ENCODE peak calls at places on chromosomes 6 and 20, in nine cellular contexts. One of them, this sample, is unnamed.

GRCh38 chr6:106377061-106377540 is 16.6 kb downstream of the CRYBG1 start:
- DNase-seq in PC-9: no peak
- DNase-seq in fibroblast of the aortic adventitia: peak
- DNase-seq in thoracic aorta: no peak
- DNase-seq in AG04449: peak
- DNase-seq in psoas muscle: no peak
- DNase-seq in OCI-LY7: no peak
- DNase-seq in cardiac muscle cell: no peak
- DNase-seq in fibroblast of mammary gland: peak
- DNase-seq in this sample: peak

GRCh38 chr20:32585519-32586127 is 490 bp upstream of the NOL4L start:
- DNase-seq in psoas muscle: no peak
- DNase-seq in OCI-LY7: no peak
- DNase-seq in fibroblast of the aortic adventitia: no peak
- DNase-seq in fibroblast of mammary gland: no peak
- DNase-seq in AG04449: no peak
- DNase-seq in thoracic aorta: no peak
- DNase-seq in cardiac muscle cell: no peak
- DNase-seq in PC-9: no peak
- DNase-seq in this sample: no peak

GRCh38 chr20:44071526-44072111 is 115.4 kb downstream of the JPH2 start:
- DNase-seq in psoas muscle: no peak
- DNase-seq in PC-9: no peak
- DNase-seq in OCI-LY7: no peak
- DNase-seq in cardiac muscle cell: no peak
- DNase-seq in fibroblast of the aortic adventitia: no peak
- DNase-seq in thoracic aorta: no peak
- DNase-seq in fibroblast of mammary gland: no peak
- DNase-seq in AG04449: no peak
- DNase-seq in this sample: no peak

GRCh38 chr6:23003671-23004598 is 434.6 kb downstream of the HDGFL1 start:
- DNase-seq in fibroblast of the aortic adventitia: peak
- DNase-seq in psoas muscle: no peak
- DNase-seq in fibroblast of mammary gland: peak
- DNase-seq in cardiac muscle cell: peak
- DNase-seq in OCI-LY7: no peak
- DNase-seq in thoracic aorta: peak
- DNase-seq in PC-9: no peak
- DNase-seq in AG04449: peak
- DNase-seq in this sample: no peak

GRCh38 chr6:154249499-154250298 is 106.9 kb downstream of the IPCEF1 start:
- DNase-seq in thoracic aorta: no peak
- DNase-seq in fibroblast of mammary gland: no peak
- DNase-seq in AG04449: no peak
- DNase-seq in cardiac muscle cell: no peak
- DNase-seq in PC-9: no peak
- DNase-seq in fibroblast of the aortic adventitia: no peak
- DNase-seq in OCI-LY7: peak
- DNase-seq in psoas muscle: no peak
- DNase-seq in this sample: no peak

GRCh38 chr6:170050591-170051041 is 240.3 kb downstream of the DLL1 start:
- DNase-seq in thoracic aorta: no peak
- DNase-seq in AG04449: no peak
- DNase-seq in fibroblast of the aortic adventitia: no peak
- DNase-seq in cardiac muscle cell: no peak
- DNase-seq in psoas muscle: no peak
- DNase-seq in OCI-LY7: no peak
- DNase-seq in fibroblast of mammary gland: no peak
- DNase-seq in PC-9: no peak
- DNase-seq in this sample: no peak

GRCh38 chr6:42915737-42916136 is at the start of gene PTCRA:
- DNase-seq in cardiac muscle cell: no peak
- DNase-seq in PC-9: no peak
- DNase-seq in psoas muscle: no peak
- DNase-seq in AG04449: no peak
- DNase-seq in thoracic aorta: no peak
- DNase-seq in fibroblast of mammary gland: no peak
- DNase-seq in fibroblast of the aortic adventitia: no peak
- DNase-seq in OCI-LY7: peak
- DNase-seq in this sample: no peak

GRCh38 chr20:57429579-57430202 is 38.5 kb downstream of the RBM38 start:
- DNase-seq in AG04449: no peak
- DNase-seq in psoas muscle: no peak
- DNase-seq in OCI-LY7: no peak
- DNase-seq in PC-9: no peak
- DNase-seq in cardiac muscle cell: no peak
- DNase-seq in thoracic aorta: no peak
- DNase-seq in fibroblast of the aortic adventitia: peak
- DNase-seq in fibroblast of mammary gland: peak
- DNase-seq in this sample: no peak

GRCh38 chr20:45467861-45468260 is 1.7 kb upstream of the WFDC2 start:
- DNase-seq in fibroblast of the aortic adventitia: no peak
- DNase-seq in thoracic aorta: no peak
- DNase-seq in psoas muscle: no peak
- DNase-seq in fibroblast of mammary gland: no peak
- DNase-seq in cardiac muscle cell: no peak
- DNase-seq in AG04449: no peak
- DNase-seq in OCI-LY7: no peak
- DNase-seq in PC-9: peak
- DNase-seq in this sample: no peak

GRCh38 chr20:33686008-33686983 is at the start of gene E2F1:
- DNase-seq in OCI-LY7: peak
- DNase-seq in cardiac muscle cell: peak
- DNase-seq in thoracic aorta: peak
- DNase-seq in PC-9: peak
- DNase-seq in fibroblast of the aortic adventitia: peak
- DNase-seq in AG04449: no peak
- DNase-seq in psoas muscle: peak
- DNase-seq in fibroblast of mammary gland: peak
- DNase-seq in this sample: peak

GRCh38 chr6:11710221-11710836 is 68.3 kb downstream of the ADTRP start:
- DNase-seq in AG04449: no peak
- DNase-seq in cardiac muscle cell: no peak
- DNase-seq in fibroblast of the aortic adventitia: no peak
- DNase-seq in fibroblast of mammary gland: no peak
- DNase-seq in psoas muscle: no peak
- DNase-seq in PC-9: no peak
- DNase-seq in OCI-LY7: no peak
- DNase-seq in thoracic aorta: no peak
- DNase-seq in this sample: peak

GRCh38 chr6:10763006-10763405 is 15.4 kb downstream of the TMEM14B start:
- DNase-seq in fibroblast of mammary gland: peak
- DNase-seq in cardiac muscle cell: peak
- DNase-seq in PC-9: no peak
- DNase-seq in AG04449: no peak
- DNase-seq in thoracic aorta: no peak
- DNase-seq in psoas muscle: peak
- DNase-seq in fibroblast of the aortic adventitia: peak
- DNase-seq in OCI-LY7: no peak
- DNase-seq in this sample: no peak

GRCh38 chr20:36861875-36862801 is 13.8 kb upstream of the TLDC2 start:
- DNase-seq in psoas muscle: peak
- DNase-seq in AG04449: no peak
- DNase-seq in OCI-LY7: no peak
- DNase-seq in cardiac muscle cell: peak
- DNase-seq in thoracic aorta: peak
- DNase-seq in fibroblast of mammary gland: peak
- DNase-seq in fibroblast of the aortic adventitia: peak
- DNase-seq in PC-9: peak
- DNase-seq in this sample: no peak

GRCh38 chr6:30747300-30747687 is 2.9 kb upstream of the IER3 start:
- DNase-seq in fibroblast of mammary gland: no peak
- DNase-seq in cardiac muscle cell: no peak
- DNase-seq in thoracic aorta: no peak
- DNase-seq in fibroblast of the aortic adventitia: no peak
- DNase-seq in PC-9: no peak
- DNase-seq in OCI-LY7: no peak
- DNase-seq in AG04449: no peak
- DNase-seq in psoas muscle: no peak
- DNase-seq in this sample: no peak

GRCh38 chr6:21935561-21936028 is 342.0 kb downstream of the SOX4 start:
- DNase-seq in AG04449: no peak
- DNase-seq in cardiac muscle cell: peak
- DNase-seq in OCI-LY7: peak
- DNase-seq in thoracic aorta: no peak
- DNase-seq in psoas muscle: no peak
- DNase-seq in PC-9: no peak
- DNase-seq in fibroblast of the aortic adventitia: peak
- DNase-seq in fibroblast of mammary gland: peak
- DNase-seq in this sample: no peak

GRCh38 chr6:30154709-30155521 is 6.1 kb downstream of the TRIM10 start:
- DNase-seq in fibroblast of the aortic adventitia: peak
- DNase-seq in OCI-LY7: no peak
- DNase-seq in fibroblast of mammary gland: peak
- DNase-seq in PC-9: peak
- DNase-seq in AG04449: peak
- DNase-seq in psoas muscle: no peak
- DNase-seq in thoracic aorta: no peak
- DNase-seq in cardiac muscle cell: peak
- DNase-seq in this sample: no peak

GRCh38 chr20:708956-709355 is 33.4 kb upstream of the SCRT2 start:
- DNase-seq in OCI-LY7: no peak
- DNase-seq in PC-9: no peak
- DNase-seq in cardiac muscle cell: no peak
- DNase-seq in thoracic aorta: no peak
- DNase-seq in AG04449: no peak
- DNase-seq in fibroblast of the aortic adventitia: no peak
- DNase-seq in psoas muscle: no peak
- DNase-seq in fibroblast of mammary gland: no peak
- DNase-seq in this sample: no peak

GRCh38 chr20:711526-711925 is 35.9 kb upstream of the SCRT2 start:
- DNase-seq in thoracic aorta: no peak
- DNase-seq in OCI-LY7: no peak
- DNase-seq in PC-9: no peak
- DNase-seq in fibroblast of the aortic adventitia: no peak
- DNase-seq in psoas muscle: no peak
- DNase-seq in fibroblast of mammary gland: no peak
- DNase-seq in cardiac muscle cell: no peak
- DNase-seq in AG04449: no peak
- DNase-seq in this sample: no peak

GRCh38 chr20:709421-709820 is 33.8 kb upstream of the SCRT2 start:
- DNase-seq in thoracic aorta: no peak
- DNase-seq in psoas muscle: peak
- DNase-seq in OCI-LY7: no peak
- DNase-seq in fibroblast of mammary gland: peak
- DNase-seq in PC-9: peak
- DNase-seq in AG04449: no peak
- DNase-seq in fibroblast of the aortic adventitia: no peak
- DNase-seq in cardiac muscle cell: peak
- DNase-seq in this sample: no peak

GRCh38 chr20:710762-711120 is 35.1 kb upstream of the SCRT2 start:
- DNase-seq in AG04449: no peak
- DNase-seq in fibroblast of the aortic adventitia: no peak
- DNase-seq in fibroblast of mammary gland: no peak
- DNase-seq in PC-9: peak
- DNase-seq in cardiac muscle cell: no peak
- DNase-seq in psoas muscle: no peak
- DNase-seq in thoracic aorta: no peak
- DNase-seq in OCI-LY7: no peak
- DNase-seq in this sample: no peak

GRCh38 chr20:709864-710761 is 34.5 kb upstream of the SCRT2 start:
- DNase-seq in PC-9: no peak
- DNase-seq in AG04449: no peak
- DNase-seq in psoas muscle: no peak
- DNase-seq in cardiac muscle cell: no peak
- DNase-seq in thoracic aorta: no peak
- DNase-seq in OCI-LY7: no peak
- DNase-seq in fibroblast of mammary gland: no peak
- DNase-seq in fibroblast of the aortic adventitia: no peak
- DNase-seq in this sample: no peak
- H3K4me3 ChIP-seq in PC-9: no peak
- H3K4me3 ChIP-seq in AG04449: no peak
- H3K4me3 ChIP-seq in psoas muscle: peak
- H3K4me3 ChIP-seq in cardiac muscle cell: peak
- H3K4me3 ChIP-seq in thoracic aorta: no peak
- H3K4me3 ChIP-seq in OCI-LY7: no peak
- H3K4me3 ChIP-seq in fibroblast of mammary gland: no peak
- H3K4me3 ChIP-seq in fibroblast of the aortic adventitia: no peak
- H3K4me3 ChIP-seq in this sample: no peak

DNA sequence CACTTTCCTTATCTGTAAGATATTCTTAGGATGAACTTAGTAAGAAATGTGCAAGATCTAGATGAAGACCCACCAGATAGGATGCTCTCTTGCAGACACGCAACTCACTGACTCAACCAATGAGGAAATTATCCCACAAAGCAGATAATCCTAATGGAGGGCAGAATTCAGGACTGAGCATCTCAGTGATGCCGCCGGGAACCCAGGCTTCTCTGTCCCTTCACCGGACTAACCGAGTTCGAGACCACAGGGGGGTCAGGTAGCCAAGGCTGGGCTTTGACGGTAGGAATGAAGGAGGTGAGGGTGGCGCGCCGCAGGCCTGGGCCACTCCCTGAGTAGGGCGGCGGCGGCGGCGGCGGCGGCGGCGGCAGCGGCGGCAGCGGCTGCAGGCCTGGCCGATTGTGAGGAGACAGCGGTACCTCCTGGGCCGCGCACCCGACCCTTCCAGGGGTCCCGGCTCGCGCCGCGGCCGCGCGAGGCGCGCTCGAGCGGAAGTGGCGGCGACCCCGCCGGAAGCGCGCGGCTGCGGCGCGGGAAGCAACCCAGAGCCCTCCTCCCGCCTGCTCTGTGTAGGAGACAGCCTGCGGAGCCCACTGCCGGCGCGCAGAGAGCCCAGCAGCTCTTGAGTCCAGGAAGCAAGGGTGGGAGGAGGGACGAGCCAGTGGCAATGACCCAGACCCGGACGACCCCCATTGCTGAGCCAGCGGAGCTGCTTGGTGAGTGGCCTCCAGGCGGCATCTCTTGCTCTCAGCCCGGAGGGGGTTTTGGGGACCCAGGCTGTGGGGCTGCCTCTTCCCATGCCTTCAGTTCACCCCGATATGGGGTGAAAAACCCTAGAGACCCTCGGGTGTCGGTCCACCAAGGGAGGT is at the start of gene KHDC1:
- DNase-seq in AG04449: peak
- DNase-seq in cardiac muscle cell: peak
- DNase-seq in thoracic aorta: no peak
- DNase-seq in PC-9: no peak
- DNase-seq in OCI-LY7: peak
- DNase-seq in fibroblast of the aortic adventitia: peak
- DNase-seq in psoas muscle: peak
- DNase-seq in fibroblast of mammary gland: peak
- DNase-seq in this sample: no peak
- TF ChIP-seq CTCF in AG04449: no peak
- TF ChIP-seq CTCF in cardiac muscle cell: peak
- TF ChIP-seq CTCF in thoracic aorta: no peak
- TF ChIP-seq CTCF in PC-9: no peak
- TF ChIP-seq CTCF in OCI-LY7: peak
- TF ChIP-seq CTCF in fibroblast of the aortic adventitia: peak
- TF ChIP-seq CTCF in psoas muscle: no peak
- TF ChIP-seq CTCF in fibroblast of mammary gland: no peak
- TF ChIP-seq CTCF in this sample: peak

GRCh38 chr6:24919404-24919892 is 16.3 kb downstream of the RIPOR2 start:
- DNase-seq in psoas muscle: no peak
- DNase-seq in OCI-LY7: peak
- DNase-seq in AG04449: no peak
- DNase-seq in fibroblast of mammary gland: no peak
- DNase-seq in PC-9: no peak
- DNase-seq in cardiac muscle cell: no peak
- DNase-seq in thoracic aorta: no peak
- DNase-seq in fibroblast of the aortic adventitia: no peak
- DNase-seq in this sample: no peak
- H3K4me3 ChIP-seq in psoas muscle: peak
- H3K4me3 ChIP-seq in OCI-LY7: peak
- H3K4me3 ChIP-seq in AG04449: no peak
- H3K4me3 ChIP-seq in fibroblast of mammary gland: no peak
- H3K4me3 ChIP-seq in PC-9: no peak
- H3K4me3 ChIP-seq in cardiac muscle cell: no peak
- H3K4me3 ChIP-seq in thoracic aorta: no peak
- H3K4me3 ChIP-seq in fibroblast of the aortic adventitia: no peak
- H3K4me3 ChIP-seq in this sample: no peak

GRCh38 chr6:41901882-41902519 is 6.8 kb upstream of the USP49 start:
- DNase-seq in fibroblast of mammary gland: peak
- DNase-seq in AG04449: no peak
- DNase-seq in thoracic aorta: no peak
- DNase-seq in OCI-LY7: peak
- DNase-seq in fibroblast of the aortic adventitia: no peak
- DNase-seq in psoas muscle: no peak
- DNase-seq in cardiac muscle cell: peak
- DNase-seq in PC-9: no peak
- DNase-seq in this sample: no peak
- TF ChIP-seq CTCF in fibroblast of mammary gland: peak
- TF ChIP-seq CTCF in AG04449: peak
- TF ChIP-seq CTCF in thoracic aorta: no peak
- TF ChIP-seq CTCF in OCI-LY7: peak
- TF ChIP-seq CTCF in fibroblast of the aortic adventitia: no peak
- TF ChIP-seq CTCF in psoas muscle: peak
- TF ChIP-seq CTCF in cardiac muscle cell: peak
- TF ChIP-seq CTCF in PC-9: peak
- TF ChIP-seq CTCF in this sample: peak